ENCODE peak calls at places on chromosomes 11 and 22, in seven cellular contexts. P, A, F, W, E, R and O are unnamed samples.

GRCh38 chr22:35531695-35532094 is 8.9 kb upstream of the RASD2 start:
- DNase-seq in P (no peak), A (no peak), F (no peak), W (no peak), E (no peak), R (no peak), O (no peak)

GRCh38 chr11:61666684-61667297 is 13.4 kb upstream of the DAGLA start:
- DNase-seq in P (no peak), A (no peak), F (no peak), W (peak; percentile 85), E (no peak), R (no peak), O (no peak)

GRCh38 chr22:30733081-30733680 is 38.5 kb downstream of the OSBP2 start:
- DNase-seq in P (no peak), A (no peak), F (no peak), W (no peak), E (no peak), R (peak; percentile 72), O (no peak)

GRCh38 chr11:32060063-32060462 is 30.8 kb upstream of the RCN1 start:
- DNase-seq in P (no peak), A (no peak), F (no peak), W (no peak), E (no peak), R (no peak), O (no peak)

GRCh38 chr11:1307163-1307870 is 2.1 kb downstream of the TOLLIP start:
- DNase-seq in P (no peak), A (no peak), F (no peak), W (no peak), E (no peak), R (no peak), O (no peak)

GRCh38 chr11:77320351-77320750 is 18.9 kb upstream of the GDPD4 start:
- DNase-seq in P (no peak), A (no peak), F (no peak), W (no peak), E (no peak), R (no peak), O (no peak)

GRCh38 chr11:72950685-72951084 is 136.5 kb downstream of the ATG16L2 start:
- DNase-seq in P (no peak), A (no peak), F (no peak), W (no peak), E (no peak), R (no peak), O (no peak)

GRCh38 chr11:88799749-88800500 is 265.9 kb downstream of the GRM5 start:
- DNase-seq in P (no peak), A (no peak), F (no peak), W (no peak), E (no peak), R (no peak), O (no peak)

GRCh38 chr11:103946793-103947565 is 89.5 kb upstream of the DDI1 start:
- DNase-seq in P (no peak), A (no peak), F (no peak), W (no peak), E (no peak), R (peak; percentile 44), O (no peak)

GRCh38 chr11:116787436-116787785 is 412 bp downstream of the ZPR1 start:
- DNase-seq in P (no peak), A (no peak), F (no peak), W (no peak), E (no peak), R (no peak), O (no peak)

GRCh38 chr22:35205956-35206355 is 51.3 kb upstream of the HMGXB4 start:
- DNase-seq in P (no peak), A (no peak), F (no peak), W (no peak), E (no peak), R (no peak), O (no peak)

GRCh38 chr11:117535201-117535869 is 207.7 kb downstream of the CEP164 start:
- DNase-seq in P (no peak), A (no peak), F (peak; percentile 70), W (no peak), E (no peak), R (no peak), O (no peak)

GRCh38 chr11:68549789-68550484 is 89.4 kb downstream of the PPP6R3 start:
- DNase-seq in P (no peak), A (no peak), F (no peak), W (no peak), E (no peak), R (peak; percentile 54), O (no peak)

GRCh38 chr11:57407941-57408475 is 17.6 kb upstream of the PRG2 start:
- DNase-seq in P (no peak), A (no peak), F (no peak), W (no peak), E (no peak), R (no peak), O (no peak)

GRCh38 chr22:33785283-33785991 is 134.8 kb downstream of the LARGE1 start:
- DNase-seq in P (no peak), A (no peak), F (peak; percentile 19), W (peak; percentile 8), E (no peak), R (no peak), O (no peak)
- H3K9ac ChIP-seq in P (no peak overlapping the region), A (no peak overlapping the region), F (no peak overlapping the region), W (no peak overlapping the region), E (no peak overlapping the region), R (no peak overlapping the region), O (no peak overlapping the region)

DNA sequence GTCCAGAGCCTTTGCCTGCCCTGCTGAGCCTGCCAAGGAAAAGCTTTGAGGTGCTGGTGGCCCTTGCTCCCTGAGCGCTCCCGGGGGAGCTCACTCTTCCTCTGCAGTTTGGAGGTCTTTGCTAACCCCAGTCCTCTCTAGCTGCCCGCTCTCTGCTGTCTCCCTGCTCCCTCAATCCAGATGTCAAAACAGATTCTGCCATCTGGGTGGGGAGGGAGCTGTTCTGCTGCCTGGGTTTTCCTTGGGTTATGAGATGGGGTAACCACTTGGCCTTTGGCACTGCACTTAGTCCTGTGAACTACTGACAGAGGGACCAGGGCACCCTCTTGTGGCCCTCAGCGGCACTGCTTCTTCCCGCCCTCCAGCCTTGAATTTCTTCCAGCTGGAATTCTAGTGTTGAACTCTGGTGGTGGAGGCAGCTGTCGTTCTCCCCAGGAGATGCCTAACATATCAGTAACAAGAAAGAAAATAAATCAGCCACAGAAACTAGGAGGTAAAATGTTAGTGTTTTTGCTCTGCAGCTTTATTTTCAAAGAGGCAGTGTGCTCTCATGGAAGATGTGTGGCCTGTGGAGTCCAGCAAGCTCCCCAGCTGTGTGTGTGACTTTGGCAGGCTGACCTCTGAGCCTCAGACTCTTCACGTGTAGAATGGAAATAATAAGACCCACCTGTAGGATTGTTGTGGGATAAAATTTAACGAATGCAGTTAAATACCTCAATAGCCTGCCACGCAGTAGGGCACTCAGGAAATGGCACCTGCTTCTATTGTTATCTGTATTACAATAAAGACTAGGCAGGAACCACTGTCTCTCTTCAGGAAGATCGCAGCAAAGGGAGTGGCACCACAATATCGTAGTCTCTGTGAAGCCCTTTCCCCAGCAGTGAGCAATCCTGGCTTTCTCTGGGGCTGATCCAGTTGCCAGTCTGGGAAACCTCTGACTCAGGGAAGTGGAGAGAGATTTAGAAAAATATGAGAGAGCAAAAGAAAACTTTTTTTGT is 23.4 kb downstream of the ARFGAP2 start:
- DNase-seq in P (no peak), A (no peak), F (peak; percentile 89), W (peak; percentile 63), E (peak; percentile 77), R (peak; percentile 76), O (peak; percentile 51)
- TF ChIP-seq POLR2AphosphoS5 in P (no peak), A (no peak), F (no peak), W (no peak), E (no peak), R (no peak), O (no peak)

GRCh38 chr22:50530280-50530856 is 556 bp upstream of the TYMP start:
- DNase-seq in P (peak; percentile 73), A (no peak), F (no peak), W (peak; percentile 74), E (no peak), R (no peak), O (no peak)

GRCh38 chr22:50530857-50531545 is 1.2 kb upstream of the TYMP start:
- DNase-seq in P (peak; percentile 76), A (no peak), F (no peak), W (peak; percentile 47), E (no peak), R (peak; percentile 27), O (no peak)

GRCh38 chr22:50532353-50532700 is 2.5 kb upstream of the TYMP start:
- DNase-seq in P (no peak), A (no peak), F (peak; percentile 82), W (no peak), E (no peak), R (no peak), O (no peak)

GRCh38 chr22:50532824-50533344 is 3.1 kb upstream of the TYMP start:
- DNase-seq in P (no peak), A (no peak), F (no peak), W (no peak), E (no peak), R (no peak), O (no peak)

DNA sequence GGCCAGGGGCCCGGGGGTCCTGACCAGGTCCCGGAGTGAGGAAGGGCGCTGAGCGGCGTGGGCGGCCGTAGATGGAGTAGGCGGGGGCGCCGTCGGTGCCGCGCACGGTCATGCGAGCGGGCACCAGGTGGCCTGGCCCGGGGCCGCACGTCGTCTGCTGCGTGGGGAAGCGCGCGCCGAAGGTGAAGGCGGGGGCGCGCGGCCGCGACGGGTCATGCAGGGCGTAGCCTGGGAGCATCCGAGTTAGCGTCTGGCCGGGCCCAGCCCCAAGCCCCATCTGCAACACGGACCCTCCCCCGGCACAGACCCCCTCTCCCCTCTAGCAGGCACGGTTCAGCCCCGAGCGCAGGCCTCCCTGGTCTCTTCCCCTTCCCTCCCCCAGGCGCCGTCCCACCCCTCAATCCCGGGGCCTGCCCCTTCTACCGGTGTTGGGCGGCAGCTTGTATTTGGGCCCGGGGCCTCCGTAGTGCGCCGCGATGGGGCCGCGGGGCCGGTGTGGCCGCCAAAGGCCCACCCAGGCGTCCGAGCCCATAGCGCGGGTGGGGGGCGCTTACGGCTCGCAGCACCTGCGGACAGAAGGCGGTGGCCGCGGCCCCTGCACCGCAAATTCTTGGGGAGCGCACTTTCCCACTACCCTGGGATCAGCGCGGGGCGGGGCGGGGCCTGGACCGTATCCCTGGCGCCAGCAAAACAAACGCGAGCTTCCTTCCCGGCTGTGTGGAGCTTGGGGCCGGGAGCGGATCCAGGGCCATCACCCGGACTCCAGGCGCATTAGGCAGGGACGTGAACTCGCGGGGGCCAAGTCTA is 1.9 kb upstream of the TYMP start:
- DNase-seq in P (no peak), A (no peak), F (peak; percentile 90), W (no peak), E (no peak), R (peak; percentile 42), O (no peak)
- H3K4me3 ChIP-seq in P (peak overlapping the region; percentile 96), A (peak overlapping the region; percentile 51), F (peak overlapping the region; percentile 59), W (peak overlapping the region; percentile 58), E (no peak overlapping the region), R (peak overlapping the region; percentile 8), O (peak overlapping the region; percentile 82)

GRCh38 chr11:4063348-4063747 is 31.3 kb upstream of the RRM1 start:
- DNase-seq in P (no peak), A (no peak), F (no peak), W (no peak), E (no peak), R (no peak), O (no peak)

GRCh38 chr11:4065601-4066377 is 28.8 kb upstream of the RRM1 start:
- DNase-seq in P (no peak), A (peak; percentile 2), F (no peak), W (no peak), E (no peak), R (no peak), O (no peak)

GRCh38 chr11:4066960-4067359 is 27.6 kb upstream of the RRM1 start:
- DNase-seq in P (no peak), A (no peak), F (no peak), W (no peak), E (no peak), R (no peak), O (no peak)

GRCh38 chr11:4064278-4064955 is 30.2 kb upstream of the RRM1 start:
- DNase-seq in P (no peak), A (no peak), F (no peak), W (no peak), E (no peak), R (no peak), O (no peak)

GRCh38 chr11:4065086-4065485 is 29.5 kb upstream of the RRM1 start:
- DNase-seq in P (no peak), A (no peak), F (no peak), W (no peak), E (no peak), R (no peak), O (no peak)
- H3K9ac ChIP-seq in P (no peak overlapping the region), A (no peak overlapping the region), F (no peak overlapping the region), W (no peak overlapping the region), E (no peak overlapping the region), R (no peak overlapping the region), O (no peak overlapping the region)